ENCODE peak calls at places on chromosome 21, in eight cellular contexts. O, W, N, V, L, H, S and E are unnamed samples.

GRCh38 chr21:45562965-45563364 is 20.7 kb upstream of the SLC19A1 start:
- DNase-seq in H (no peak), W (no peak), S (no peak), L (no peak), V (no peak), N (no peak), O (no peak), E (no peak)

GRCh38 chr21:44991538-44992483 is 52.0 kb downstream of the SLX9 start:
- DNase-seq in S (no peak), O (no peak), H (no peak), V (no peak), N (no peak), W (no peak), L (no peak), E (no peak)

GRCh38 chr21:29187939-29188338 is 57.5 kb downstream of the MAP3K7CL start:
- DNase-seq in L (no peak), W (no peak), H (no peak), N (no peak), V (no peak), O (no peak), S (no peak), E (no peak)

GRCh38 chr21:39182484-39183271 is 573 bp downstream of the PSMG1 start:
- DNase-seq in L (no peak), O (no peak), V (no peak), H (no peak), S (no peak), W (no peak), N (no peak), E (no peak)

GRCh38 chr21:45575304-45575992 is 33.2 kb upstream of the SLC19A1 start:
- DNase-seq in N (no peak), H (no peak), L (no peak), O (no peak), S (no peak), V (no peak), W (no peak), E (no peak)

GRCh38 chr21:28669331-28669730 is 323.3 kb downstream of the LTN1 start:
- DNase-seq in O (no peak), H (no peak), W (no peak), L (no peak), S (no peak), V (no peak), N (no peak), E (no peak)

GRCh38 chr21:40924641-40925040 is 77.7 kb upstream of the DSCAM start:
- DNase-seq in O (no peak), H (no peak), L (no peak), S (no peak), N (no peak), W (no peak), V (no peak), E (no peak)

GRCh38 chr21:41429305-41429704 is 3.3 kb downstream of the MX1 start:
- DNase-seq in W (no peak), V (no peak), O (no peak), N (no peak), H (no peak), L (no peak), S (no peak), E (no peak)